ENCODE peak calls at places on chromosomes 2 and 18, in four cellular contexts. F, Y, W and P are unnamed samples.
A peak's percentile ranks its signal among the peaks of the same experiment; 100 is the strongest.

GRCh38 chr2:204776781-204777559 is 231.7 kb downstream of the PARD3B start:
- DNase-seq in F (no peak), W (no peak), Y (no peak), P (no peak)

GRCh38 chr2:19823507-19823906 is 78.3 kb downstream of the TTC32 start:
- DNase-seq in Y (no peak), F (no peak), W (no peak), P (no peak)

GRCh38 chr2:30205456-30205855 is 25.9 kb upstream of the LBH start:
- DNase-seq in Y (no peak), W (no peak), F (no peak), P (no peak)

GRCh38 chr2:183081908-183082307 is 3.4 kb downstream of the DUSP19 start:
- DNase-seq in W (no peak), Y (no peak), F (no peak), P (no peak)

GRCh38 chr2:42042956-42043355 is 4.9 kb upstream of the PKDCC start:
- DNase-seq in F (no peak), W (no peak), Y (no peak), P (no peak)

GRCh38 chr2:239832995-239833727 is 192.0 kb downstream of the NDUFA10 start:
- DNase-seq in F (peak; percentile 49), W (no peak), Y (peak; percentile 10), P (peak; percentile 5)

GRCh38 chr2:21981127-21981526 is 857.4 kb downstream of the TDRD15 start:
- DNase-seq in Y (no peak), W (no peak), F (no peak), P (no peak)

GRCh38 chr2:228522276-228522675 is 340.8 kb upstream of the SPHKAP start:
- DNase-seq in F (no peak), Y (no peak), W (no peak), P (no peak)

GRCh38 chr2:157087373-157088005 is 170.0 kb upstream of the GALNT5 start:
- DNase-seq in F (no peak), W (no peak), Y (no peak), P (no peak)

GRCh38 chr18:3525870-3526420 is 76.0 kb downstream of the TGIF1 start:
- DNase-seq in W (no peak), F (no peak), Y (no peak), P (no peak)

GRCh38 chr2:191251014-191251413 is 5.8 kb downstream of the MYO1B start:
- DNase-seq in Y (no peak), W (peak; percentile 23), F (no peak), P (no peak)

GRCh38 chr2:26243643-26244478 is 571 bp downstream of the HADHA start:
- DNase-seq in W (no peak), Y (no peak), F (no peak), P (no peak)

GRCh38 chr2:12126325-12126724 is 379.9 kb downstream of the LPIN1 start:
- DNase-seq in W (no peak), Y (no peak), F (no peak), P (no peak)
- TF ChIP-seq CTCF in W (no peak), Y (no peak), F (no peak), P (no peak)

GRCh38 chr2:233698740-233699139 is 6.0 kb downstream of the UGT1A6 start:
- DNase-seq in Y (no peak), F (no peak), W (no peak), P (no peak)

GRCh38 chr2:233693963-233694362 is 1.3 kb downstream of the UGT1A6 start:
- DNase-seq in F (no peak), Y (no peak), W (no peak), P (no peak)

GRCh38 chr2:233700028-233700635 is 7.4 kb downstream of the UGT1A6 start:
- DNase-seq in Y (no peak), F (no peak), W (no peak), P (no peak)

GRCh38 chr2:233699424-233700027 is 6.8 kb downstream of the UGT1A6 start:
- DNase-seq in Y (no peak), F (no peak), W (no peak), P (no peak)
- TF ChIP-seq CTCF in Y (no peak), F (no peak), W (no peak), P (no peak)

DNA sequence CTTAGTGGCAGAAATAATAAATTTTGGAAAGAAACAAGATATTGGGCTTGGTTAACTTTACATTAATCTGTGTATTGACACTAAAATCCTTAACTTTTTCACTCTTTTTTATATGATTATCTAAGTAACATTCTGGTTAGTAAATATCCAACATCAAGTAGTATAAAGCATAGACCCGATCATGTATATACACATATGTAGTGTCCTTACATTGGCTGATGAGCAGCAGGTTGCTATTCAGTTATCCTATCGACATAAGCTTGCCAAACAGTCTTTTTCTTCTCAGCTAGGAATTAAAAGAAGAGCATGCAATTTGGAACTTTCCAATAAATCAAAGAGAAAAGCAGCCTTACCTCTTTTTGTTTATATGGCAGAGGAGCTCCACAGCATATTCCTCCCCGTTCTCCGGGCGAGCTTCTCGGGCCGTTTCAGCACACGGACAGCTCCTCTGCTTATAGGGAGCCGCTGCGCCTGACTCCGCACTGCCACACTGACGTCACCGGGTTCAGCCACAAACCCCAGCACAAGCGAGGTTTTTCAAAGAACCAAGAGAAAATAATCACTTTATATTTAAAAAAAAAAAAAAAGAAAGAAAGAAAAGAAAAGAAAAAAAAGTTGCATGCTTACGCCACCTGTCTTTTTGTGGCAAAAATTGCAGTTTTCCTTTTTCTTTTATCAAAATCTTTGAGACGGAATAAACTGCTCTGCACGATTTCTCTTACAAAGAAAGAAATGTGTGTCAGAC is at the start of gene SCG2:
- DNase-seq in F (peak; percentile 80), Y (no peak), W (peak; percentile 89), P (peak; percentile 56)
- TF ChIP-seq CTCF in F (no peak), Y (no peak), W (peak; percentile 34), P (peak; percentile 33)

GRCh38 chr2:237685408-237685807 is 58.0 kb downstream of the LRRFIP1 start:
- DNase-seq in Y (no peak), W (no peak), F (no peak), P (no peak)
- TF ChIP-seq CTCF in Y (no peak), W (peak; percentile 56), F (no peak), P (peak; percentile 23)

GRCh38 chr2:63819256-63819655 is 22.4 kb upstream of the UGP2 start:
- DNase-seq in Y (no peak), F (no peak), W (no peak), P (no peak)
- TF ChIP-seq CTCF in Y (no peak), F (no peak), W (no peak), P (no peak)

GRCh38 chr18:30376515-30376914 is 666.0 kb downstream of the DSC3 start:
- DNase-seq in W (no peak), Y (no peak), F (no peak), P (no peak)
- TF ChIP-seq CTCF in W (no peak), Y (no peak), F (no peak), P (no peak)

DNA sequence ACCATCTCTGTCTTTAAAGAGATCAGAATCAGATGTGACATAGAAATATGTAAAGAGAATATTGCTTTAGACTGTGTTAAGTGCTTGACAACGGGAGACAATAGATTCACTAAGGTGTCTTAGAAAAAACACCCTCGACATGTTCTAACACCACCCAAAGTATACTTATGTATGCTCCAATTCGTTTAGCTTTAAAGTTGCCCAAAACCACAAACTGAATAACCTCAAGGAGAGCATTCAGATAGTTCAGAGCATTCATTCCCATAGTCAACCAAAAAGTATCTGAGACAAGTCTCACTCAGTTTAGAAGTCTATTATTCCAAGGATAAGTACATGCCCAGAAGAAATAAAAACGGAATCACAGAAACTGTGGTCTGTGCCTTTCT is 96.4 kb downstream of the KYNU start:
- DNase-seq in Y (no peak), W (no peak), F (no peak), P (no peak)
- TF ChIP-seq CTCF in Y (no peak), W (no peak), F (no peak), P (no peak)

DNA sequence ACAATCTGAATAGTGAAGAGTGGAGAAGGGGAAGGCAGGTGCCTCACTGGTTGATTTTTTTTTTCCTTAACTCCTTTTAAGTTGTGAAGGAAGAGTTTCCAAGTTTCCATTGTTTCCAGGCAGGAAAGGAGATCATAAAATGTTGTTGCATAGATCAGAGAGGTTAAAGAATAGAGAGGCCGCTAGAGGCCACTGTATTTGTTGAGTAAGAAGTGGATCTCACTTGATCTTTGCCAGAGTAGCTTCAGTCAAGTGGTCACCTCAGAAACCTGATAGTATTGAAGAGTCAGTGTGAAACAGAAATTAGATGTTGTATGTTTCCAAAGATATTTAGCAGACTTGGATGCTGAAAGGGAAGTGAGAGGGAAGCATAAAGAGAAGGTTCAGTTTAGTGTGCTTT is 17.6 kb downstream of the CTNNA2 start:
- DNase-seq in Y (no peak), W (no peak), F (no peak), P (no peak)
- TF ChIP-seq CTCF in Y (no peak), W (peak; percentile 21), F (no peak), P (peak; percentile 50)